ENCODE peak calls at places on chromosomes 1 and 21, in nine cellular contexts. N is A673, A is HCT116, D is uterus, M is neural progenitor cell, F is hepatocyte, P is breast epithelium, X is thoracic aorta, J is lower lobe of right lung. C is an unnamed sample. For H3K9me3 and H3K4me1, the result is how much of the 10 kb centered on the place peaks cover.

GRCh38 chr1:114345930-114346479 is 165.0 kb downstream of the TRIM33 start:
- DNase-seq in N (peak), A (no peak), D (peak), M (peak), F (peak), P (no peak), X (no peak), J (no peak), C (no peak)

GRCh38 chr1:6302568-6302967 is 41.7 kb upstream of the GPR153 start:
- DNase-seq in N (no peak), A (no peak), D (no peak), M (no peak), F (no peak), P (peak), X (no peak), J (no peak), C (no peak)

GRCh38 chr1:8348777-8349472 is 31.0 kb downstream of the SLC45A1 start:
- DNase-seq in N (peak), A (peak), D (peak), M (peak), F (peak), P (peak), X (no peak), J (peak), C (peak)

GRCh38 chr1:179706339-179706941 is 36.7 kb upstream of the FAM163A start:
- DNase-seq in N (peak), A (peak), D (peak), M (peak), F (peak), P (no peak), X (no peak), J (no peak), C (peak)

GRCh38 chr1:26784023-26784871 is 3.5 kb upstream of the PIGV start:
- DNase-seq in N (peak), A (no peak), D (peak), M (peak), F (peak), P (no peak), X (no peak), J (peak), C (peak)

GRCh38 chr1:161196521-161197451 is 2.1 kb downstream of the ADAMTS4 start:
- DNase-seq in N (peak), A (no peak), D (peak), M (peak), F (peak), P (no peak), X (no peak), J (no peak), C (no peak)

GRCh38 chr1:180633092-180634045 is 1.5 kb downstream of the XPR1 start:
- DNase-seq in N (peak), A (no peak), D (no peak), M (no peak), F (no peak), P (no peak), X (no peak), J (no peak), C (no peak)

GRCh38 chr1:243917177-243917862 is 67.3 kb upstream of the AKT3 start:
- DNase-seq in N (peak), A (no peak), D (peak), M (peak), F (peak), P (no peak), X (no peak), J (peak), C (peak)

GRCh38 chr1:225880636-225881035 is 1.5 kb downstream of the TMEM63A start:
- DNase-seq in N (no peak), A (no peak), D (no peak), M (no peak), F (no peak), P (no peak), X (no peak), J (peak), C (peak)

GRCh38 chr21:17257784-17258183 is 255.1 kb upstream of the CXADR start:
- DNase-seq in N (peak), A (no peak), D (no peak), M (no peak), F (no peak), P (no peak), X (no peak), J (no peak), C (no peak)

GRCh38 chr1:82589588-82589987 is 788.9 kb downstream of the ADGRL2 start:
- DNase-seq in N (no peak), A (no peak), D (no peak), M (no peak), F (no peak), P (no peak), X (no peak), J (no peak), C (no peak)

GRCh38 chr1:24659993-24660665 is 17.0 kb downstream of the SRRM1 start:
- DNase-seq in N (no peak), A (no peak), D (no peak), M (no peak), F (no peak), P (no peak), X (no peak), J (no peak), C (no peak)

GRCh38 chr1:170978371-170978900 is 43.1 kb downstream of the MROH9 start:
- DNase-seq in N (no peak), A (no peak), D (no peak), M (no peak), F (no peak), P (no peak), X (no peak), J (no peak), C (no peak)

GRCh38 chr1:179818743-179819173 is 58.8 kb downstream of the TOR1AIP2 start:
- DNase-seq in N (no peak), A (no peak), D (peak), M (no peak), F (no peak), P (no peak), X (no peak), J (no peak), C (no peak)

GRCh38 chr1:157878059-157878458 is 36.5 kb upstream of the CD5L start:
- DNase-seq in N (peak), A (peak), D (no peak), M (peak), F (peak), P (no peak), X (no peak), J (no peak), C (peak)

GRCh38 chr21:39319251-39319756 is 5.9 kb upstream of the BRWD1 start:
- DNase-seq in N (no peak), A (no peak), D (no peak), M (no peak), F (peak), P (no peak), X (no peak), J (no peak), C (no peak)

GRCh38 chr1:1399870-1400575 is 888 bp upstream of the CCNL2 start:
- DNase-seq in N (no peak), A (no peak), D (no peak), M (peak), F (no peak), P (no peak), X (no peak), J (no peak), C (peak)

GRCh38 chr1:108154323-108154722 is 45.8 kb downstream of the SLC25A24 start:
- DNase-seq in N (no peak), A (no peak), D (no peak), M (no peak), F (no peak), P (no peak), X (no peak), J (no peak), C (no peak)

GRCh38 chr1:46558141-46558963 is 6.9 kb upstream of the KNCN start:
- DNase-seq in N (no peak), A (no peak), D (no peak), M (peak), F (no peak), P (no peak), X (no peak), J (no peak), C (no peak)

GRCh38 chr1:43531906-43532584 is 1.4 kb downstream of the PTPRF start:
- DNase-seq in N (peak), A (no peak), D (no peak), M (peak), F (no peak), P (no peak), X (no peak), J (no peak), C (no peak)

GRCh38 chr1:209600541-209600940 is 17.0 kb downstream of the CAMK1G start:
- DNase-seq in N (no peak), A (no peak), D (no peak), M (no peak), F (no peak), P (no peak), X (no peak), J (no peak), C (no peak)

GRCh38 chr1:61253059-61253735 is 170.8 kb downstream of the NFIA start:
- DNase-seq in N (peak), A (no peak), D (peak), M (no peak), F (peak), P (peak), X (no peak), J (peak), C (peak)

GRCh38 chr1:228104526-228105251 is 1.6 kb upstream of the C1orf35 start:
- DNase-seq in N (no peak), A (no peak), D (no peak), M (no peak), F (no peak), P (no peak), X (no peak), J (no peak), C (no peak)

GRCh38 chr1:185652348-185652747 is 81.8 kb upstream of the HMCN1 start:
- DNase-seq in N (peak), A (peak), D (no peak), M (no peak), F (no peak), P (no peak), X (no peak), J (no peak), C (peak)

GRCh38 chr1:227318852-227319607 is 738 bp upstream of the CDC42BPA start:
- DNase-seq in N (peak), A (no peak), D (peak), M (peak), F (peak), P (peak), X (no peak), J (no peak), C (peak)

GRCh38 chr1:77220687-77221463 is 1.6 kb upstream of the PIGK start:
- DNase-seq in N (no peak), A (no peak), D (no peak), M (no peak), F (no peak), P (no peak), X (no peak), J (no peak), C (no peak)

GRCh38 chr1:115317101-115318012 is 20.7 kb downstream of the NGF start:
- DNase-seq in N (no peak), A (no peak), D (no peak), M (no peak), F (peak), P (no peak), X (no peak), J (no peak), C (no peak)

GRCh38 chr1:38815903-38816627 is 43.5 kb downstream of the RRAGC start:
- DNase-seq in N (no peak), A (no peak), D (no peak), M (no peak), F (no peak), P (no peak), X (no peak), J (no peak), C (no peak)

GRCh38 chr1:157494093-157494492 is 58.2 kb downstream of the FCRL5 start:
- DNase-seq in N (no peak), A (no peak), D (no peak), M (no peak), F (no peak), P (no peak), X (no peak), J (no peak), C (no peak)

GRCh38 chr1:234711400-234711799 is 101.4 kb upstream of the IRF2BP2 start:
- DNase-seq in N (no peak), A (no peak), D (no peak), M (no peak), F (no peak), P (no peak), X (no peak), J (no peak), C (no peak)

GRCh38 chr1:114315601-114316000 is 161.9 kb upstream of the SYT6 start:
- DNase-seq in N (no peak), A (no peak), D (no peak), M (no peak), F (no peak), P (no peak), X (no peak), J (no peak), C (no peak)

GRCh38 chr1:10309240-10310011 is 89.4 kb upstream of the PGD start:
- DNase-seq in N (no peak), A (no peak), D (no peak), M (no peak), F (no peak), P (no peak), X (no peak), J (no peak), C (no peak)

GRCh38 chr1:237124856-237125462 is 83.0 kb downstream of the RYR2 start:
- DNase-seq in N (peak), A (peak), D (no peak), M (peak), F (peak), P (no peak), X (no peak), J (no peak), C (no peak)

GRCh38 chr1:25519624-25520023 is 23.8 kb upstream of the LDLRAP1 start:
- DNase-seq in N (no peak), A (no peak), D (no peak), M (no peak), F (no peak), P (no peak), X (no peak), J (no peak), C (no peak)

GRCh38 chr1:111818546-111818945 is 62.8 kb downstream of the DDX20 start:
- DNase-seq in N (no peak), A (no peak), D (no peak), M (no peak), F (no peak), P (no peak), X (no peak), J (no peak), C (no peak)

GRCh38 chr1:51564124-51564523 is 45.1 kb upstream of the EPS15 start:
- DNase-seq in N (no peak), A (no peak), D (no peak), M (no peak), F (peak), P (no peak), X (no peak), J (no peak), C (peak)

GRCh38 chr1:147225193-147225730 is at the start of gene FMO5:
- DNase-seq in N (peak), A (no peak), D (peak), M (peak), F (peak), P (peak), X (peak), J (peak), C (peak)

GRCh38 chr1:48329905-48330304 is 107.4 kb downstream of the SLC5A9 start:
- DNase-seq in N (no peak), A (no peak), D (no peak), M (no peak), F (no peak), P (no peak), X (no peak), J (no peak), C (no peak)
- H3K9me3 ChIP-seq in N (under half), A (under half), D (under half), M (under half), F (under half), P (under half), X (under half), J (under half), C (under half)

GRCh38 chr1:3351300-3352083 is 103.0 kb upstream of the ARHGEF16 start:
- DNase-seq in N (peak), A (no peak), D (peak), M (peak), F (no peak), P (no peak), X (no peak), J (no peak), C (no peak)

GRCh38 chr1:3349968-3350299 is 104.5 kb upstream of the ARHGEF16 start:
- DNase-seq in N (no peak), A (no peak), D (no peak), M (no peak), F (no peak), P (no peak), X (no peak), J (no peak), C (no peak)

GRCh38 chr1:3352084-3352951 is 102.1 kb upstream of the ARHGEF16 start:
- DNase-seq in N (peak), A (no peak), D (peak), M (peak), F (peak), P (no peak), X (peak), J (no peak), C (peak)

GRCh38 chr1:3349161-3349967 is 105.1 kb upstream of the ARHGEF16 start:
- DNase-seq in N (peak), A (no peak), D (no peak), M (peak), F (peak), P (no peak), X (no peak), J (no peak), C (peak)

DNA sequence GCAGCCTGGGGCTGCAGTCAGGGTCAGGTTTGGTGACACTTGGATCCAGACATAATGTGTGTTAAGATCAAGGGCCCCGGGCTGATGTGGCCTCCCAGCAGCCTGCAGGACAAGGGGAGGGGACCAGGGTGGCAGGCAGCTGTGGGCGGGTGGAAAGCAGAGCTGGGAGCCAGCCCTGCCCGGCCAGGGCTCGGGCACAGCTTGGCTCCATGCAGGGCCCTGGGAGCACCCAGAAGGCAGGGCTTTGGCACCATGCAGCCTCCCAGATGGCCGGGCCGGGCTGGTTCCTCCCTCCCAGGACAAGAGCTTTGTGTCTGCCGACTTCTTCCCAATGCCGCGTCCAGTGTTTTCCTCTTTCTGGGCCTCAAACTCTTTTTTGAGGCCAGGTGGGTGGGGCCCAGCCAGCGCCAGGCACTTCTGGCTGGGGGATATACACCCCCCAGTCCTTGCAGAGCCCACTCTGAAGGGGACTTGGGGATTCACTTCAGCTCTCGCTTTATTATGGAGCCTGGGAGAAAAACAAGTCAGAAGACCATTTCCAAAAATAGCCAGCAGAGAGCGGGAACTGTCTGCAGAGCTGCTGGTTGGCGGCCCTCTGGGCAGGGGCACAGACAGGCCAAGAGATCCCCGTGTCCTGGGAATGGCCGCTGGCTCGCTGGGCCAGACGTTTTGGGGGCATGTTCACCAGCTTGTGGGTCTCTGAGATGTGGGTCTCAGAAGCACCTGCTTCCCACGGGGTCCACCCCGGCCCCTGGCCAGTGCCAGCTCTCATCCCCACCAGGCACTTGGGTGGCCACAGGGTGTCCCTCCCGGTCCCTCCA is 103.8 kb upstream of the ARHGEF16 start:
- DNase-seq in N (no peak), A (no peak), D (peak), M (peak), F (no peak), P (no peak), X (peak), J (no peak), C (no peak)
- H3K4me1 ChIP-seq in N (under half), A (under half), D (under half), M (under half), F (under half), P (under half), X (half or more), J (under half), C (under half)

DNA sequence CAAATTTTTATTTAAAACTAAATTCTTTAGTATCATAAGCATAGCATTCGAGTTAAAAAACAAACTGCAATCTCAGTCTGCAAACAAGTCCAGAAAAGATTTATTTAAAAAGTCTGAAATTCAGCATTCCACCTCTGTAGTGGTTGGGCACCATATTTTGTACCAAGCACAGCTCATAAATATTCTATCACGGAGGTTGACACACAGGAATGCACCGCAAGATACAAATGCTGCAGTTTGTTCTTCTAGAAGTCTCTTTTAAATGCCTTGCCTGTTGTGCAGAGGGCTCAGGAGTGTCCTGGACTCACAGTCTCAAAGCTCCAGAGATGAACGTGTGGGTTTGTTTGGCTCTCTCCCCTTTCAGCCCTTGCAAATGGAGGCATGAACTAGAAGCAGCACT is 212.4 kb upstream of the USP24 start:
- DNase-seq in N (no peak), A (no peak), D (no peak), M (no peak), F (no peak), P (no peak), X (no peak), J (no peak), C (no peak)
- H3K4me3 ChIP-seq in N (no peak), A (no peak), D (no peak), M (no peak), F (no peak), P (no peak), X (no peak), J (no peak), C (no peak)

GRCh38 chr1:238861342-238861741 is 525.0 kb upstream of the CHRM3 start:
- DNase-seq in N (no peak), A (no peak), D (no peak), M (no peak), F (no peak), P (no peak), X (no peak), J (no peak), C (no peak)
- H3K9me3 ChIP-seq in N (under half), A (under half), D (under half), M (under half), F (under half), P (under half), X (under half), J (under half), C (under half)

DNA sequence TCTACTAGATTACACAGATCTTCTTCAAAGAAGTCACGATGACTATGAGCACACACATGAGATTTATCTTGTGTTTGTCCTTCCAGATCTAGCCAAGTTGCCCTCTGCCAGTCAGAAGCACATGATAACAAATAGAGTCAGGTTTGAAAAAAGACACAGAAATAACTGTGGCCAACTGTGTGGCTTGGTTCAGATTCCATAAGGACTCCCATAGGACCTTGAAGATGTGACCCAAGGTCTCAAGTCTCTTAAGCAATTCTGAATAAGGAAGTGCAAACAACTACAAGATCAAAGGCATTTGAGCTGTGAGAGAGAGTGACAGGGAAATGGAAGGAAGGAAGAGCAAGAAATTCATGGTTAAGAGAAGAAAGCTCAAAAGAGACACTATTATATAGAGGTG is 194.0 kb downstream of the PLPP3 start:
- DNase-seq in N (no peak), A (no peak), D (no peak), M (no peak), F (no peak), P (no peak), X (no peak), J (no peak), C (no peak)
- H3K4me1 ChIP-seq in N (under half), A (under half), D (under half), M (under half), F (under half), P (under half), X (under half), J (under half), C (under half)

C was measured in small intestine.